ENCODE peak calls at places on chromosomes 13 and 19, in five cellular contexts. J, I, A, G and L are unnamed samples.

GRCh38 chr19:686589-687297 is 8.5 kb downstream of the PRSS57 start:
- DNase-seq in J (no peak), I (no peak), A (no peak), G (no peak), L (no peak)

GRCh38 chr19:32646556-32646955 is 28.4 kb downstream of the ANKRD27 start:
- DNase-seq in J (no peak), I (no peak), A (no peak), G (no peak), L (no peak)

GRCh38 chr19:49020342-49020741 is 3.5 kb upstream of the LHB start:
- DNase-seq in J (no peak), I (peak; percentile 31), A (no peak), G (no peak), L (no peak)

GRCh38 chr19:45637890-45638667 is 1.1 kb downstream of the EML2 start:
- DNase-seq in J (peak; percentile 40), I (peak; percentile 44), A (no peak), G (peak; percentile 63), L (peak; percentile 41)

GRCh38 chr19:48724796-48725753 is 5.5 kb upstream of the MAMSTR start:
- DNase-seq in J (no peak), I (no peak), A (peak; percentile 72), G (peak; percentile 39), L (no peak)

GRCh38 chr19:9362905-9363304 is at the start of gene ZNF177:
- DNase-seq in J (no peak), I (no peak), A (no peak), G (no peak), L (no peak)

GRCh38 chr13:70809588-70809987 is 701.3 kb upstream of the KLHL1 start:
- DNase-seq in J (no peak), I (no peak), A (no peak), G (no peak), L (no peak)

GRCh38 chr13:94917814-94918213 is 205.5 kb upstream of the SOX21 start:
- DNase-seq in J (no peak), I (no peak), A (no peak), G (no peak), L (no peak)

GRCh38 chr19:45623984-45624383 is 15.2 kb downstream of the EML2 start:
- DNase-seq in J (no peak), I (no peak), A (no peak), G (no peak), L (no peak)

GRCh38 chr13:84131249-84131648 is 249.0 kb upstream of the SLITRK1 start:
- DNase-seq in J (no peak), I (no peak), A (no peak), G (no peak), L (no peak)

GRCh38 chr19:15447057-15447456 is 2.7 kb downstream of the WIZ start:
- DNase-seq in J (no peak), I (no peak), A (no peak), G (no peak), L (no peak)

GRCh38 chr19:40974633-40975037 is 16.4 kb upstream of the CYP2B6 start:
- DNase-seq in J (peak; percentile 76), I (peak; percentile 82), A (peak; percentile 64), G (peak; percentile 81), L (peak; percentile 72)

GRCh38 chr19:4636151-4636717 is 3.1 kb upstream of the TNFAIP8L1 start:
- DNase-seq in J (peak; percentile 69), I (peak; percentile 69), A (no peak), G (peak; percentile 70), L (peak; percentile 42)

GRCh38 chr19:58183822-58184215 is 958 bp downstream of the ZNF274 start:
- DNase-seq in J (no peak), I (no peak), A (no peak), G (no peak), L (no peak)

GRCh38 chr13:106567421-106568224 is at the start of gene ARGLU1:
- DNase-seq in J (peak; percentile 92), I (peak; percentile 94), A (no peak), G (peak; percentile 96), L (peak; percentile 90)

GRCh38 chr13:101406787-101407186 is 9.5 kb downstream of the NALCN start:
- DNase-seq in J (no peak), I (no peak), A (no peak), G (no peak), L (no peak)

GRCh38 chr19:32743447-32743846 is 23.9 kb downstream of the TDRD12 start:
- DNase-seq in J (no peak), I (no peak), A (no peak), G (no peak), L (no peak)

GRCh38 chr19:13034636-13035035 is 39.4 kb downstream of the NFIX start:
- DNase-seq in J (no peak), I (no peak), A (no peak), G (no peak), L (no peak)

GRCh38 chr13:23146811-23147245 is 34.0 kb upstream of the SGCG start:
- DNase-seq in J (no peak), I (no peak), A (no peak), G (no peak), L (no peak)

GRCh38 chr13:99087130-99087953 is 109.5 kb upstream of the DOCK9 start:
- DNase-seq in J (peak; percentile 94), I (peak; percentile 93), A (peak; percentile 71), G (peak; percentile 95), L (peak; percentile 91)

GRCh38 chr19:32173836-32174235 is 171.6 kb upstream of the ZNF507 start:
- DNase-seq in J (no peak), I (no peak), A (no peak), G (no peak), L (no peak)

GRCh38 chr13:89212186-89212585 is 1541.0 kb downstream of the SLITRK5 start:
- DNase-seq in J (no peak), I (no peak), A (no peak), G (no peak), L (no peak)

GRCh38 chr19:48391100-48392005 is at the start of gene KDELR1:
- DNase-seq in J (peak; percentile 86), I (peak; percentile 81), A (no peak), G (peak; percentile 82), L (peak; percentile 77)

GRCh38 chr13:108586826-108587225 is 42.6 kb upstream of the MYO16 start:
- DNase-seq in J (no peak), I (no peak), A (no peak), G (no peak), L (no peak)

GRCh38 chr19:42401365-42402303 is 11.5 kb upstream of the CNFN start:
- DNase-seq in J (peak; percentile 75), I (peak; percentile 80), A (no peak), G (peak; percentile 83), L (peak; percentile 88)

GRCh38 chr13:26867451-26868067 is 107.0 kb upstream of the GPR12 start:
- DNase-seq in J (no peak), I (no peak), A (no peak), G (no peak), L (no peak)

DNA sequence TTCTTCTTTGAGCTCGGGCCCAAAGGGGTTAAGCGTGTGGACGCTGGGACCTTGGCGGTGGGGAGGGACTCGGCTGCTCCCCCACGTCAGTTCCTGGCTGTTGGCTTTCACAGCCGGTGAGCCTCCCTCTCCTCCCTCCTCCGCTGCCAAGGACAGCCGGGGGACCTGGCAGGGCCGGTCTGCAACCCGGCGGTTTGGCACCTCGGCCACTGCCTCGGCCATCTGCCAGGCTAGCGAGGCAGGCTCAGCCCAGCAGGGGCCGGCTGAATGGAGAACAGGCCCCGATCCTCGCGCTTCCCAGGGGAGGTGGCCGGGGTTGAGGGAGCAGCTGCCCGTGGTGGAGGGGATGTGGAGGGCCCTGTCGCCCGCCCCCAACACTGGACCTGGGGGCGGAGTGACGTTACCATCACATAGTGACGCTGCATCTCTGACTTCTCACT is 5.0 kb downstream of the TLE5 start:
- DNase-seq in J (peak; percentile 88), I (peak; percentile 93), A (no peak), G (peak; percentile 73), L (peak; percentile 93)
- TF ChIP-seq POLR2AphosphoS5 in J (peak; percentile 73), I (peak; percentile 83), A (no peak), G (peak; percentile 47), L (peak; percentile 96)

GRCh38 chr19:18282021-18282787 is 782 bp upstream of the JUND start:
- DNase-seq in J (peak; percentile 54), I (no peak), A (no peak), G (no peak), L (peak; percentile 37)

GRCh38 chr19:18281082-18282020 is at the start of gene JUND:
- DNase-seq in J (peak; percentile 99), I (peak; percentile 99), A (peak; percentile 93), G (peak; percentile 98), L (peak; percentile 95)

GRCh38 chr19:18283338-18283737 is 1.9 kb upstream of the JUND start:
- DNase-seq in J (no peak), I (no peak), A (no peak), G (no peak), L (no peak)

GRCh38 chr19:18284710-18285430 is 3.4 kb upstream of the JUND start:
- DNase-seq in J (peak; percentile 19), I (no peak), A (no peak), G (no peak), L (no peak)

DNA sequence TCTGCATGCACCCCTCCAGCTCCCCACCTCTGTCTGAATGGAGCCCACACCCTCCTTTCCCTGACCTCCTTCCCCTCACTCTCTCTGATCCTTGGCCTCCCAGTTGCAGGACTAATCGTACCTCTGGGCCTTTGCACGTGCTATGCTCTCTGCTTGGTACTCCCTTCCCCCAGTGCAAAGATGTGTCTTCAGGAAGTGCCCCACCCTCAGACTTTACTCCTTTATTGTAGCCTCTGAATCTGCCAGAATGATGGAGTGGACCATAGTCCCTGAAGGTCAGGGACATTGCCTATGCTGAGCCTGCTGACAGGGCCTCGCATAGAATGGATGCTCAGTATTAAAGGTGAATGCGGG is 1.3 kb upstream of the JUND start:
- DNase-seq in J (no peak), I (no peak), A (no peak), G (peak; percentile 77), L (no peak)
- TF ChIP-seq POLR2A in J (no peak), I (no peak), A (no peak), G (no peak), L (no peak)

DNA sequence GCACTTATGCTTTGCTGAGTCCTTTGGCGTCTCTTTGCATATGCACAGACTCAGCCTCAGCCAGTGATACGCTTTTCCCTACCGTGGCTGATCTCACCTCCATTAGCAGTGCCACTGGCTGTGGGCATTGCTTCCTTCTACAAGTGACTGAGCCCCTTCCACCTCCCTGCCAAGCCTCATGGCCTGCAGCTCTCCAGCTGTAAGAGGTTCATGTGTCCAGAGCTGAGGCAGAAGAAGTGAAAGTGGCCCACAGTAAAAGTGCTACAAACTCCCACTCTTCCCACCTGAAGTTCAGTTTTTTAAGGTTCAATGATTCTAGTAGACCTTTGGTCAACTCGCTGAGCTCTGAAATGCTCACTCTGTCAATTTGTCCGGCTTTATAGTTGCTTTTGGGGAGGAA is 44.7 kb downstream of the SMARCA4 start:
- DNase-seq in J (no peak), I (no peak), A (no peak), G (no peak), L (no peak)
- TF ChIP-seq POLR2AphosphoS5 in J (no peak), I (no peak), A (no peak), G (no peak), L (no peak)

DNA sequence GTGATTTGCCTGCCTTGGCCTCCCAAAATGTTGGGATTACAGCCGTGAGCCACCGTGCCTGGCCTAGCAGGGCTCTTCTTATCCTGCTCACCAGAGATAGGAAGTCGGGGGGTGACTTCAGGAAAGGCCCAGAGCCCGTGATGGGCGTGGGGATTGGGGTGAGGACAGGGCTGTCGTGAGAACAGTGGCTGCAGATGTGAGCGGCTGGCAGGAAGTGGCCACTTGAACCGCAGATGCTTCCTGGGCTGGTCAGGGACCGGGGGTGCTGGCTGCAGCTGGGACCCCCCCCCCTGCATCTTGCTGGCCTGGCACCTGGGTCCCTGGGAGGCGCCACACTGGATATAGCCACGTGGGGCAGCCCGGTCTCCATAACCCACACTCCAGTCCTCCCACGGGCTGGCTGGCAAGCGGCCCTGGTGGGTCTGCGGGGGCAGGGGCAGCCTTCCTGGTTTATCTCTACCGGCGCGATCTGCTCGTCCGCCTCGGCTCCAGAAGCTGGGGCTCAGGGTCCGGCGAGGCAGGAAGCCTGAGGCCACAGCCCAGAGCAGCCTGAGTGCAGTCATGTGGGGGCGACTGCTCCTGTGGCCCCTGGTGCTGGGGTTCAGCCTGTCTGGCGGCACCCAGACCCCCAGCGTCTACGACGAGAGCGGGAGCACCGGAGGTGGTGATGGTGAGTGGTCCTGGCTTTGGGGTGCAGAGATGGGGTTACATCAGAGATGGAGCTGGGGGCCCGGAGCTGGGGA is at the start of gene F2RL3:
- DNase-seq in J (peak; percentile 73), I (peak; percentile 38), A (no peak), G (peak; percentile 70), L (no peak)
- TF ChIP-seq POLR2A in J (peak; percentile 49), I (no peak), A (no peak), G (no peak), L (no peak)